ENCODE peak calls at places on chromosomes 16 and 17, in ten cellular contexts. R, J, S, Z, H, C, F, I, Q and Y are unnamed samples.

GRCh38 chr16:12815361-12815760 is 11.7 kb upstream of the CPPED1 start:
- DNase-seq in I (no peak), R (no peak), S (no peak), Z (no peak), Q (no peak), F (no peak), J (no peak), H (no peak), C (no peak), Y (peak; percentile 41)

GRCh38 chr17:76727745-76728456 is 1.3 kb downstream of the METTL23 start:
- DNase-seq in F (no peak), J (no peak), Q (no peak), C (no peak), I (peak; percentile 48), S (no peak), H (peak; percentile 75), R (no peak), Z (peak; percentile 40), Y (peak; percentile 65)

GRCh38 chr17:62996221-62996620 is 30.2 kb downstream of the TANC2 start:
- DNase-seq in F (no peak), H (no peak), C (no peak), R (no peak), Q (no peak), I (no peak), J (no peak), Z (no peak), S (no peak), Y (no peak)

GRCh38 chr17:36728030-36728991 is 126.9 kb downstream of the MRM1 start:
- DNase-seq in C (no peak), Z (no peak), H (no peak), I (no peak), S (no peak), Q (peak; percentile 85), J (no peak), R (no peak), F (no peak), Y (no peak)

GRCh38 chr17:77228224-77229215 is 87.8 kb downstream of the SEC14L1 start:
- DNase-seq in S (no peak), R (no peak), J (no peak), C (no peak), H (no peak), F (no peak), I (no peak), Z (no peak), Q (peak; percentile 37), Y (no peak)

GRCh38 chr16:79053577-79053976 is 547.0 kb downstream of the MAF start:
- DNase-seq in Q (no peak), S (no peak), J (no peak), H (no peak), Z (no peak), R (peak; percentile 76), F (no peak), I (no peak), C (no peak), Y (no peak)

GRCh38 chr16:56939801-56940200 is 7.9 kb downstream of the HERPUD1 start:
- DNase-seq in Z (peak; percentile 81), Q (no peak), J (no peak), I (no peak), C (no peak), S (no peak), R (no peak), F (no peak), H (no peak), Y (no peak)

GRCh38 chr17:62720126-62720850 is 87.8 kb downstream of the MARCHF10 start:
- DNase-seq in Q (no peak), R (peak; percentile 66), Z (no peak), C (no peak), I (peak; percentile 72), F (no peak), S (peak; percentile 42), H (no peak), J (peak; percentile 64), Y (no peak)

GRCh38 chr17:46894476-46895151 is 28.3 kb upstream of the GOSR2 start:
- DNase-seq in J (no peak), Q (no peak), F (no peak), I (no peak), S (no peak), C (no peak), Z (no peak), R (peak; percentile 45), H (no peak), Y (no peak)

GRCh38 chr17:79420318-79421243 is 190.3 kb downstream of the RBFOX3 start:
- DNase-seq in Z (no peak), Q (no peak), F (peak; percentile 58), I (no peak), S (no peak), C (peak; percentile 26), J (peak; percentile 33), R (no peak), H (no peak), Y (peak; percentile 79)

GRCh38 chr16:23410176-23410575 is 42.8 kb downstream of the COG7 start:
- DNase-seq in I (no peak), J (peak; percentile 47), C (no peak), Z (no peak), S (no peak), R (peak; percentile 44), Q (no peak), F (no peak), H (no peak), Y (peak; percentile 20)

GRCh38 chr17:78428842-78429617 is 50.6 kb downstream of the PGS1 start:
- DNase-seq in C (no peak), R (no peak), F (no peak), S (no peak), H (no peak), Z (no peak), Q (no peak), I (no peak), J (no peak), Y (no peak)

DNA sequence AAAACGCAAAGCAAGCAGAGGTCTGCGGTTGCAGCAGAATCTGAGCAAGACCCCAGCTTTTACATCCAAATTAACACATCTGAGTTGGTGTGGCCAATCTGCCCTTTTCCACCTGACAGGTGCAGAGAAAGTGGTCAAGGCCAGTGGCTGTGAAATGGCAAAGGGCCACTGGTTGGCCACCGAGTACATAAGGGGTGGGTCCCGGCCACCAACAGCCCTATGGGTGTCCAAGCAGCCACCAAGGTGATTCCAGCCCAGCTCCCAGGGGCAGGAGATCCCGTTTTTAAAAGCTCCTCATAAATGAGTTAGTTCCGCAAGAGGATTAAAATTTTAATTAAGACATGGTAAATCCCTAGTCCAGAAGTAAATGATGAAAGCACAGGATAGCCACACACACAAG is 29.1 kb downstream of the USP7 start:
- DNase-seq in Z (no peak), C (no peak), R (no peak), I (no peak), H (no peak), F (no peak), Q (no peak), S (no peak), J (no peak), Y (no peak)
- H4K20me1 ChIP-seq in Z (peaks cover 99% of the 10 kb centered on the region), C (peaks cover 63% of the 10 kb centered on the region), R (peaks cover 94% of the 10 kb centered on the region), I (peaks cover 99% of the 10 kb centered on the region), H (peaks cover 66% of the 10 kb centered on the region), F (peaks cover 100% of the 10 kb centered on the region), Q (peaks cover 100% of the 10 kb centered on the region), S (peaks cover 100% of the 10 kb centered on the region), J (peaks cover 89% of the 10 kb centered on the region), Y (peaks cover 86% of the 10 kb centered on the region)

DNA sequence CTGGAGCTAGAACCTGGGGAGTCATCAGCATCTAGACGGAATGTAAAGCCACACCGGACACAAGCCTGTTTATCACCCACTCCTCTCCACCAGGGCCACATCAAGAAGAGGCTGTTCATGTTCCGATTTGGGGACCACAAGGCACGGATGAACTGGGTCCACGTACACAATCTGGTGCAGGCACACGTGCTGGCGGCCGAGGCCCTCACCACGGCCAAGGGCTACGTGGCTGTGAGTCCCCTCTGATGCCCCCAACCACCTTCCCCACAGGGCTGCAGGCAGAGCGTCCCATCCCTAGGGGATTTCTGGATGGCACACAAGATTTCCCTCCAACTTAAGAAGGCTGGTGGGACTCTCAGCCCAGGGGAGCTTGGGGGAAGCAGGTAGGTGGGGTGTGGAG is 19.1 kb downstream of the SDR42E2 start:
- DNase-seq in J (no peak), Q (no peak), S (no peak), I (no peak), F (no peak), H (no peak), R (no peak), Z (no peak), C (no peak), Y (no peak)
- H3K9me2 ChIP-seq in J (no peaks in the 10 kb centered on the region), Q (no peaks in the 10 kb centered on the region), S (no peaks in the 10 kb centered on the region), I (no peaks in the 10 kb centered on the region), F (no peaks in the 10 kb centered on the region), H (no peaks in the 10 kb centered on the region), R (no peaks in the 10 kb centered on the region), Z (no peaks in the 10 kb centered on the region), C (no peaks in the 10 kb centered on the region), Y (no peaks in the 10 kb centered on the region)

DNA sequence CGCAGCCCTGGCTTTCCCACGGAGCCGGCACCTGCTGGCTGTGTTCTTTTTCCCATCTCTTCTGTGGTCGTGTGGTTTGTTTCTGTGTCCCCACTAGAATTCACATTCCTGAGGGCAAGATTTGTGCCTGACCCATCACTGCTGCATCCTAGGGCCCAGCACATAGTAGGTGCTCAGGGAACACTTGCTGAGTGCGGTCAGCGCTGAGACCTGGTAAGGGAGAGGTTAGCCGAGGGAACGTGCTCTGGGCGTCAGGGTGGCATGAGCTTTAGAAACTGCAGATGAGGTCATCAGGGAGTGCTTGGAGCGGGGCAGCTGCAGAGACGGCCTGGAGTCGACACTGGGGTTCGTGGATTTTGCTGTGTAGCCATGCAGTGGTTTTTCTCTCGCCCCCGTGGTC is 5.9 kb downstream of the DEF8 start:
- DNase-seq in C (no peak), S (no peak), J (no peak), Z (no peak), Q (no peak), I (no peak), R (no peak), F (no peak), H (no peak), Y (no peak)
- H4K20me1 ChIP-seq in C (no peaks in the 10 kb centered on the region), S (no peaks in the 10 kb centered on the region), J (no peaks in the 10 kb centered on the region), Z (no peaks in the 10 kb centered on the region), Q (peaks cover 3% of the 10 kb centered on the region), I (peaks cover 8% of the 10 kb centered on the region), R (no peaks in the 10 kb centered on the region), F (peaks cover 2% of the 10 kb centered on the region), H (peaks cover 8% of the 10 kb centered on the region), Y (no peaks in the 10 kb centered on the region)

GRCh38 chr17:45366049-45366448 is 49.2 kb upstream of the MAP3K14 start:
- DNase-seq in H (no peak), F (no peak), J (no peak), S (no peak), Z (no peak), R (no peak), C (no peak), Q (no peak), I (no peak), Y (no peak)

GRCh38 chr17:45366691-45367090 is 49.9 kb upstream of the MAP3K14 start:
- DNase-seq in S (no peak), F (no peak), Q (peak; percentile 9), Z (no peak), R (no peak), H (no peak), J (no peak), C (no peak), I (no peak), Y (no peak)

GRCh38 chr17:45367216-45367615 is 50.4 kb upstream of the MAP3K14 start:
- DNase-seq in Q (peak; percentile 10), F (no peak), Z (no peak), I (no peak), J (no peak), S (no peak), H (no peak), R (no peak), C (no peak), Y (no peak)

GRCh38 chr17:45363498-45363897 is 46.7 kb upstream of the MAP3K14 start:
- DNase-seq in Q (no peak), I (no peak), H (no peak), C (no peak), S (no peak), J (no peak), R (no peak), Z (no peak), F (no peak), Y (no peak)

GRCh38 chr17:45364531-45365390 is 47.9 kb upstream of the MAP3K14 start:
- DNase-seq in C (no peak), Q (peak; percentile 24), Z (no peak), H (peak; percentile 50), F (no peak), S (no peak), R (peak; percentile 99), I (no peak), J (no peak), Y (peak; percentile 66)
- H3K9me2 ChIP-seq in C (no peaks in the 10 kb centered on the region), Q (no peaks in the 10 kb centered on the region), Z (no peaks in the 10 kb centered on the region), H (no peaks in the 10 kb centered on the region), F (no peaks in the 10 kb centered on the region), S (no peaks in the 10 kb centered on the region), R (peaks cover 5% of the 10 kb centered on the region), I (no peaks in the 10 kb centered on the region), J (no peaks in the 10 kb centered on the region), Y (no peaks in the 10 kb centered on the region)